ENCODE peak calls at places on chromosomes 16 and 17, in five cellular contexts. O, S, A, F and B are unnamed samples.
A peak's percentile ranks its signal among the peaks of the same experiment; 100 is the strongest.

GRCh38 chr17:78114831-78115723 is 13.5 kb downstream of the TMC6 start:
- DNase-seq in S (no peak), A (no peak), O (no peak), F (no peak), B (no peak)

GRCh38 chr16:85417156-85417860 is 195.8 kb upstream of the GSE1 start:
- DNase-seq in O (no peak), F (no peak), A (no peak), S (no peak), B (no peak)

GRCh38 chr17:9918804-9919352 is 13.8 kb upstream of the RCVRN start:
- DNase-seq in A (no peak), S (no peak), F (peak; percentile 96), O (no peak), B (no peak)

GRCh38 chr16:28524544-28525179 is 14.1 kb downstream of the NUPR1 start:
- DNase-seq in F (no peak), S (no peak), O (no peak), A (no peak), B (no peak)

GRCh38 chr17:50129303-50129945 is 536 bp downstream of the SAMD14 start:
- DNase-seq in F (peak; percentile 83), O (peak; percentile 53), A (no peak), S (no peak), B (peak; percentile 57)

GRCh38 chr17:81831563-81831956 is 1.5 kb downstream of the MCRIP1 start:
- DNase-seq in A (no peak), S (no peak), F (no peak), O (no peak), B (no peak)

GRCh38 chr16:17149904-17150483 is 320.8 kb downstream of the XYLT1 start:
- DNase-seq in F (no peak), A (no peak), O (no peak), S (peak; percentile 30), B (no peak)

GRCh38 chr16:5615868-5616642 is 518.5 kb upstream of the EEF2KMT start:
- DNase-seq in O (peak; percentile 2), S (peak; percentile 35), F (peak; percentile 91), A (no peak), B (peak; percentile 5)

GRCh38 chr17:62968445-62968923 is 2.4 kb downstream of the TANC2 start:
- DNase-seq in F (peak; percentile 68), A (peak; percentile 71), S (peak; percentile 83), O (peak; percentile 93), B (peak; percentile 93)

GRCh38 chr17:78351449-78352006 is 8.3 kb downstream of the SOCS3 start:
- DNase-seq in F (no peak), O (peak; percentile 100), A (no peak), S (peak; percentile 63), B (peak; percentile 100)

GRCh38 chr16:57795431-57795878 is 6.8 kb downstream of the KIFC3 start:
- DNase-seq in F (peak; percentile 77), O (peak; percentile 62), S (peak; percentile 73), A (no peak), B (peak; percentile 67)

GRCh38 chr17:35684046-35684802 is 47.2 kb upstream of the RASL10B start:
- DNase-seq in F (no peak), S (no peak), A (peak; percentile 41), O (peak; percentile 31), B (peak; percentile 18)

GRCh38 chr17:4506180-4506814 is 7.6 kb downstream of the SPNS2 start:
- DNase-seq in F (no peak), O (no peak), A (no peak), S (no peak), B (no peak)

GRCh38 chr16:73915939-73916451 is 380.6 kb upstream of the PSMD7 start:
- DNase-seq in S (no peak), F (no peak), A (no peak), O (no peak), B (no peak)

GRCh38 chr16:65117701-65118448 is 4.0 kb downstream of the CDH11 start:
- DNase-seq in F (peak; percentile 83), A (no peak), S (peak; percentile 59), O (peak; percentile 91), B (peak; percentile 89)

GRCh38 chr17:80861892-80862291 is 129.7 kb upstream of the CHMP6 start:
- DNase-seq in A (no peak), O (peak; percentile 16), F (peak; percentile 48), S (no peak), B (peak; percentile 30)

GRCh38 chr17:7858487-7858832 is 657 bp downstream of the CYB5D1 start:
- DNase-seq in O (peak; percentile 50), A (no peak), S (peak; percentile 52), F (peak; percentile 64), B (peak; percentile 61)

GRCh38 chr16:785563-786535 is 2.3 kb downstream of the RPUSD1 start:
- DNase-seq in A (no peak), F (peak; percentile 91), S (peak; percentile 31), O (peak; percentile 59), B (peak; percentile 61)

GRCh38 chr16:76214856-76215255 is 62.3 kb upstream of the CNTNAP4 start:
- DNase-seq in S (no peak), A (no peak), O (no peak), F (no peak), B (no peak)

GRCh38 chr17:29571883-29572681 is 3.6 kb downstream of the TP53I13 start:
- DNase-seq in A (no peak), S (no peak), O (no peak), F (peak; percentile 27), B (no peak)

GRCh38 chr16:85751665-85752501 is 987 bp upstream of the C16orf74 start:
- DNase-seq in F (no peak), S (no peak), O (peak; percentile 37), A (no peak), B (peak; percentile 62)

GRCh38 chr16:74226361-74226979 is 70.1 kb upstream of the PSMD7 start:
- DNase-seq in S (no peak), F (no peak), A (no peak), O (peak; percentile 40), B (peak; percentile 32)

GRCh38 chr17:6989779-6990178 is 6.1 kb upstream of the ALOX12 start:
- DNase-seq in S (no peak), F (no peak), A (no peak), O (no peak), B (no peak)

GRCh38 chr16:68892214-68892613 is 48.9 kb downstream of the TANGO6 start:
- DNase-seq in F (peak; percentile 22), O (no peak), S (no peak), A (no peak), B (no peak)

DNA sequence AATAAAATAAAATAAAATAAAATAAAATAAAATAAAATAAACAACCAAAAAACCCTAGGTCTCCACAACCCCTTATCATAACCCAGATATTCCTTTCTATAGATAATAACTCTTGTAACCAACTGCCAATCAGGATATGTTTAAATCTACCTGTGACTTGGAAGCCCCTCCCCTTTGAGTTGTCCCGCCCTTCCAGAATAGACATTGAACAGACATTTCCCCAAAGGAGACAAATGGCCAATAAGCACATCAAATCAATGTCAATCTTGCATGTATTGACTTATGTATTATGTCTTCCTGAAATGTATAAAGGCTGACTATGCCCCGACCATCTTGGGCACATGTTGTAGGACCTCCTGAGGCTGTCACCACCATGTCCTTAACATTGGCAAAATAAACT is 1.5 kb upstream of the MAPK7 start:
- DNase-seq in O (no peak), F (no peak), A (no peak), S (no peak), B (no peak)
- H3K4me3 ChIP-seq in O (peak overlapping the region; percentile 74), F (peak overlapping the region; percentile 86), A (peak overlapping the region; percentile 87), S (peak overlapping the region; percentile 87), B (peak overlapping the region; percentile 94)

GRCh38 chr17:31320791-31321190 is 631 bp downstream of the EVI2A start:
- DNase-seq in A (no peak), O (peak; percentile 33), F (no peak), S (no peak), B (peak; percentile 40)

GRCh38 chr17:31319253-31319661 is 2.2 kb downstream of the EVI2A start:
- DNase-seq in F (no peak), A (no peak), S (no peak), O (no peak), B (no peak)

GRCh38 chr17:31318298-31319190 is 2.9 kb downstream of the EVI2A start:
- DNase-seq in A (no peak), S (no peak), O (peak; percentile 90), F (no peak), B (peak; percentile 92)

GRCh38 chr17:31321481-31321880 is at the start of gene EVI2A:
- DNase-seq in O (peak; percentile 83), A (no peak), F (no peak), S (no peak), B (peak; percentile 81)

DNA sequence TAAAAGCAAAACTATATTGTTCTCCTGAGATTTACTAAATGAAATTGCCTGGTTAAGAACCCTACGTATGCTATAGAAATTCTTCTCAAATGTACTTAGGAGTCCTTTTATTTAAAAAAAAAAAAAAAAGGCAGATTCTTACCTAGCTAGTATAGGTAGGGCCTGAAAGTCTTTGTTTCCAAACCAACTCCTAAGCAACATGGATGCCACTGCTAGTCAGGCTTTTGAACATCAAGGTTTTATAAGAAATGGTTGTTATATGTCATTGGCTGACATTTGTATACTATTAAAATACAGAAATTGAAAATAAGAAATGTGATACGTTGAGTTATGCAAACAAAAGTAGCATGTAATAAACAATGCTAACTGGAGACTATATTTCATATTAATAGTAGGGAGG is 1.2 kb downstream of the EVI2A start:
- DNase-seq in F (no peak), O (no peak), A (no peak), S (no peak), B (no peak)
- H3K4me3 ChIP-seq in F (no peak overlapping the region), O (no peak overlapping the region), A (no peak overlapping the region), S (no peak overlapping the region), B (no peak overlapping the region)

GRCh38 chr17:68417317-68417716 is 40.0 kb downstream of the WIPI1 start:
- DNase-seq in F (no peak), S (no peak), A (no peak), O (no peak), B (no peak)
- H3K4me3 ChIP-seq in F (no peak overlapping the region), S (no peak overlapping the region), A (no peak overlapping the region), O (no peak overlapping the region), B (no peak overlapping the region)

GRCh38 chr17:66549312-66549705 is 246.9 kb downstream of the PRKCA start:
- DNase-seq in O (peak; percentile 40), S (no peak), F (no peak), A (peak; percentile 73), B (peak; percentile 56)

GRCh38 chr17:66548158-66548557 is 245.7 kb downstream of the PRKCA start:
- DNase-seq in A (no peak), O (no peak), S (peak; percentile 23), F (no peak), B (no peak)

GRCh38 chr17:66547170-66547865 is 244.9 kb downstream of the PRKCA start:
- DNase-seq in S (peak; percentile 58), F (no peak), A (no peak), O (no peak), B (no peak)

GRCh38 chr17:66549731-66550207 is 247.4 kb downstream of the PRKCA start:
- DNase-seq in F (no peak), S (no peak), A (peak; percentile 94), O (peak; percentile 79), B (peak; percentile 78)

DNA sequence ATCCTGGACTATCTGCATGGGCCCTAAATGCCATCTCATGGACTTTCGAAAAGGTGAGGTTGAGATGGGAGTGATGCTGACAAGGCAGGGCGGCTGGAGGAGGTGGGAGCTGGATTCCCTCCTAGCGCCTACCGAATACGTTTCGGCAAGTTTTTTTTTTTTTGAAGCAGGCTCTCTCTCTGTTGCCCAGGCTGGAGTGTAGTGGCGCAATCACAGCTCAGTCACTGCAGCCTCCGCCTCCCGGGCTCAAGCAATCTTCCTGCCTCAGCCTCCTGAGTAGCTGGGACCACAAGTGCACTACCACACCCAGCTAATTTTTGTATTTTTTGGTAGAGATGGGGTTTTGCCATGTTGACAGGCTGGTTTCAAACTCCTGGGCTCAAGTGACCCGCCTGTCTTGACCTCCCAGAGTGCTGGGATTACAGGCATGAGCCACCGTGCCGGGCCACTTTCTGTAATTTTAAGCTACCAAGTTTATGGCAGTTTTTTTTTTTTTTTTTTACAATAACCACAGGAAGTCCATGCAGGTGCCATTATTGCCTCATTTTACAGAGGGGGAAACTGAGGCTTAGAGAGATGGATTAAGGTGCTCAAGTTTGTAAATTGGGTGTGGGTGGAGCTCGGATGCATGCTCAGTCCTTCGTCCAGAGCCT is 246.4 kb downstream of the PRKCA start:
- DNase-seq in A (no peak), O (no peak), F (no peak), S (no peak), B (no peak)
- H3K4me3 ChIP-seq in A (no peak overlapping the region), O (no peak overlapping the region), F (no peak overlapping the region), S (no peak overlapping the region), B (no peak overlapping the region)